ENCODE peak calls at places on chromosome 20, in seven cellular contexts. Y, V, T, O, K, S and Z are unnamed samples.

GRCh38 chr20:32191422-32191821 is 16.1 kb downstream of the PLAGL2 start:
- DNase-seq in Y (no peak), V (no peak), T (no peak), O (no peak), K (no peak), S (no peak), Z (no peak)

GRCh38 chr20:42721923-42722322 is 467.8 kb downstream of the PTPRT start:
- DNase-seq in Y (no peak), V (no peak), T (no peak), O (no peak), K (no peak), S (no peak), Z (no peak)

GRCh38 chr20:50341050-50341449 is 150.4 kb downstream of the CEBPB start:
- DNase-seq in Y (no peak), V (no peak), T (no peak), O (no peak), K (no peak), S (no peak), Z (no peak)

GRCh38 chr20:37575884-37576283 is 48.2 kb upstream of the BLCAP start:
- DNase-seq in Y (no peak), V (no peak), T (no peak), O (no peak), K (peak), S (no peak), Z (no peak)

GRCh38 chr20:46378390-46379009 is 27.9 kb downstream of the ELMO2 start:
- DNase-seq in Y (no peak), V (peak), T (no peak), O (no peak), K (no peak), S (no peak), Z (no peak)

GRCh38 chr20:62815066-62815991 is 1.5 kb upstream of the COL9A3 start:
- DNase-seq in Y (no peak), V (peak), T (peak), O (peak), K (no peak), S (peak), Z (no peak)

GRCh38 chr20:24983896-24984295 is 8.7 kb downstream of the APMAP start:
- DNase-seq in Y (no peak), V (no peak), T (peak), O (no peak), K (no peak), S (no peak), Z (no peak)

GRCh38 chr20:43925215-43925614 is 10.6 kb downstream of the TOX2 start:
- DNase-seq in Y (no peak), V (no peak), T (no peak), O (no peak), K (peak), S (no peak), Z (no peak)

GRCh38 chr20:32031007-32031958 is 20.8 kb upstream of the HCK start:
- DNase-seq in Y (peak), V (peak), T (peak), O (peak), K (no peak), S (peak), Z (peak)

GRCh38 chr20:18926972-18927371 is 113.4 kb downstream of the SCP2D1 start:
- DNase-seq in Y (no peak), V (no peak), T (no peak), O (no peak), K (no peak), S (no peak), Z (no peak)

GRCh38 chr20:62430871-62431447 is 3.6 kb upstream of the RBBP8NL start:
- DNase-seq in Y (no peak), V (no peak), T (no peak), O (no peak), K (no peak), S (no peak), Z (no peak)

GRCh38 chr20:22333885-22334545 is 250.4 kb downstream of the FOXA2 start:
- DNase-seq in Y (peak), V (peak), T (peak), O (peak), K (no peak), S (peak), Z (peak)

GRCh38 chr20:46267108-46267820 is 41.0 kb downstream of the CDH22 start:
- DNase-seq in Y (no peak), V (no peak), T (no peak), O (no peak), K (no peak), S (no peak), Z (no peak)

GRCh38 chr20:35467339-35468224 is 12.2 kb downstream of the CEP250 start:
- DNase-seq in Y (peak), V (peak), T (no peak), O (no peak), K (no peak), S (no peak), Z (no peak)

GRCh38 chr20:22807646-22808045 is 223.3 kb upstream of the FOXA2 start:
- DNase-seq in Y (peak), V (no peak), T (peak), O (peak), K (no peak), S (no peak), Z (peak)

GRCh38 chr20:44109951-44110361 is 77.0 kb downstream of the JPH2 start:
- DNase-seq in Y (no peak), V (no peak), T (no peak), O (no peak), K (no peak), S (peak), Z (no peak)

GRCh38 chr20:50068041-50068651 is 44.8 kb downstream of the UBE2V1 start:
- DNase-seq in Y (no peak), V (no peak), T (no peak), O (peak), K (no peak), S (no peak), Z (no peak)

GRCh38 chr20:56848561-56848960 is 219.5 kb downstream of the TFAP2C start:
- DNase-seq in Y (no peak), V (no peak), T (no peak), O (no peak), K (no peak), S (no peak), Z (no peak)

GRCh38 chr20:36856691-36857635 is 19.0 kb upstream of the TLDC2 start:
- DNase-seq in Y (no peak), V (no peak), T (no peak), O (no peak), K (no peak), S (no peak), Z (peak)

GRCh38 chr20:14512856-14513255 is 175.4 kb upstream of the FLRT3 start:
- DNase-seq in Y (no peak), V (no peak), T (no peak), O (no peak), K (no peak), S (no peak), Z (peak)

GRCh38 chr20:62823688-62824475 is 7.0 kb downstream of the COL9A3 start:
- DNase-seq in Y (no peak), V (no peak), T (peak), O (no peak), K (no peak), S (no peak), Z (no peak)

GRCh38 chr20:11949711-11950110 is 32.0 kb downstream of the BTBD3 start:
- DNase-seq in Y (no peak), V (no peak), T (no peak), O (no peak), K (no peak), S (no peak), Z (no peak)

GRCh38 chr20:21719592-21720214 is 14.2 kb downstream of the PAX1 start:
- DNase-seq in Y (peak), V (peak), T (peak), O (peak), K (peak), S (peak), Z (peak)

GRCh38 chr20:51335329-51335841 is 207.1 kb downstream of the NFATC2 start:
- DNase-seq in Y (no peak), V (no peak), T (no peak), O (no peak), K (no peak), S (no peak), Z (no peak)

GRCh38 chr20:35144694-35145093 is 2.4 kb downstream of the EDEM2 start:
- DNase-seq in Y (no peak), V (no peak), T (no peak), O (no peak), K (peak), S (no peak), Z (no peak)

GRCh38 chr20:35355372-35355771 is 56.4 kb downstream of the UQCC1 start:
- DNase-seq in Y (no peak), V (no peak), T (no peak), O (no peak), K (no peak), S (no peak), Z (no peak)

GRCh38 chr20:50193851-50194830 is 3.5 kb downstream of the CEBPB start:
- DNase-seq in Y (no peak), V (no peak), T (no peak), O (no peak), K (no peak), S (no peak), Z (peak)

GRCh38 chr20:8152183-8152582 is 20.1 kb downstream of the PLCB1 start:
- DNase-seq in Y (no peak), V (no peak), T (no peak), O (no peak), K (no peak), S (no peak), Z (no peak)

GRCh38 chr20:36008461-36009035 is 40.2 kb downstream of the CNBD2 start:
- DNase-seq in Y (no peak), V (no peak), T (no peak), O (no peak), K (no peak), S (no peak), Z (no peak)

GRCh38 chr20:5870462-5871021 is 79.8 kb downstream of the TRMT6 start:
- DNase-seq in Y (no peak), V (no peak), T (no peak), O (no peak), K (no peak), S (no peak), Z (no peak)

GRCh38 chr20:32583581-32584045 is 1.5 kb downstream of the NOL4L start:
- DNase-seq in Y (no peak), V (no peak), T (no peak), O (no peak), K (no peak), S (peak), Z (no peak)

GRCh38 chr20:20303320-20303719 is 64.6 kb upstream of the INSM1 start:
- DNase-seq in Y (no peak), V (no peak), T (no peak), O (no peak), K (no peak), S (no peak), Z (no peak)
- TF ChIP-seq JUND in Y (no peak), V (no peak), T (no peak), O (no peak), K (no peak), S (no peak), Z (no peak)

DNA sequence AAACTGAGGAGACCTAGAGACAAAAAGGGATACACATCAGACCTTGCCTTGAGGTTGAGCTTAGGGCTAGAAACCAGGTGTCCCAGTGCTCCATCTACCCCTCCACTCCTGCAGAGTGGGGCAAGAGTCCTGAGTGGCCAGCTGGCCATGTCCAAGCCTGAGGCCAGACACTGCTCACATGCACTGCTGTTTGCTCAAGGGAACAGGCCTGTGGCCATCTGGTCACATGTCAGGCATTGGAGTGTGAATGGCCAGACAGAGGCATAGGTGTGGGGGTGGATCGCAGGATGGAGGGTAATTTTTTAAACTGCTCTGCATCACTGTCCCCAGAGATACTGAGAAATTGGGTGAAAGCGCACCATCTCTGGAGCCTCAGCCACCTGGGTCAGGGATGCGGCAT is 30.5 kb downstream of the MAFB start:
- DNase-seq in Y (no peak), V (no peak), T (no peak), O (no peak), K (no peak), S (no peak), Z (no peak)
- TF ChIP-seq JUND in Y (no peak), V (no peak), T (no peak), O (no peak), K (no peak), S (no peak), Z (no peak)

DNA sequence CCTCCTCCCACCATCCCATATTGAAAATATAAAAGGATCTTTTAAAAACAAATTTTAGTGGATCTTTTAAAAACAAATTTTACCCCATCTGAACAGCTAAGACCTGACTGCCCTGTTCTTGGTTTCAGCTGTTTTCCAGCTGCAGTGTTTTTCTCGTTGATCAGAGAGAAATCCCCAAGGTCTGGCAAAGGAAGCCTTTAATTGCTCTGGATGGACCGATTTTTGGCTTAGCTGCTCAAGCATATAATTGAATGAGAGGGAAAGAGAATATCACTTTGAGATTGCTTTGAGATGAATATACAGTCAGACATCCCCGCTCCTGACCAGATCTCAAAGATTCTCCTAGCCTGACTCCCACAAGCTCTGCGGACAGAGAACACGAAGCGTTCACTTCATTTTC is 101.5 kb downstream of the SNX5 start:
- DNase-seq in Y (no peak), V (no peak), T (no peak), O (no peak), K (no peak), S (no peak), Z (no peak)
- TF ChIP-seq JUND in Y (no peak), V (no peak), T (no peak), O (no peak), K (no peak), S (no peak), Z (no peak)

GRCh38 chr20:47568019-47568418 is 66.3 kb downstream of the NCOA3 start:
- DNase-seq in Y (no peak), V (peak), T (no peak), O (no peak), K (no peak), S (no peak), Z (peak)
- TF ChIP-seq JUND in Y (peak), V (no peak), T (no peak), O (peak), K (no peak), S (no peak), Z (no peak)

DNA sequence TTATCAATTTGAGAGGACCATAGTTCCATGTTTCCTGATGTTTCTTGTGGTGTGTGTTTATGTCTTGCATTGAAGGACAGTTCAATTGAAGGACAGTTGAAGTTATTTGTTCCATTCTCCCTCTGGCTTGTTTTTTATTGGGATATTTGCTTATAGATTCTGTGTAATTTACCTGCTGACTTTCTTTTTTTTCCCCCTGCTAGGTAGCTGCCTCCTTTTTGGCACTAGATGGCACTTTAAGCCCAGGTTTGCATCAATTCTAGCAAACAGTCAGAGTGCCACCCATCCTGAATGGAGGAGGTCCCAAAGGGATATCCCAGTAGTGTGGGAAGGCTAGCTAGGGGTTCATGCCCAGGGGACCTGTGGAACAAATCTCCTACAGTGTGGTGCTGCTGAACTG is 78.1 kb downstream of the CFAP61 start:
- DNase-seq in Y (peak), V (peak), T (no peak), O (no peak), K (peak), S (no peak), Z (peak)
- TF ChIP-seq JUND in Y (no peak), V (no peak), T (no peak), O (no peak), K (no peak), S (no peak), Z (no peak)

GRCh38 chr20:38863024-38863851 is 57.7 kb downstream of the PPP1R16B start:
- DNase-seq in Y (no peak), V (no peak), T (no peak), O (no peak), K (peak), S (peak), Z (no peak)
- TF ChIP-seq JUND in Y (no peak), V (no peak), T (no peak), O (no peak), K (no peak), S (peak), Z (no peak)

DNA sequence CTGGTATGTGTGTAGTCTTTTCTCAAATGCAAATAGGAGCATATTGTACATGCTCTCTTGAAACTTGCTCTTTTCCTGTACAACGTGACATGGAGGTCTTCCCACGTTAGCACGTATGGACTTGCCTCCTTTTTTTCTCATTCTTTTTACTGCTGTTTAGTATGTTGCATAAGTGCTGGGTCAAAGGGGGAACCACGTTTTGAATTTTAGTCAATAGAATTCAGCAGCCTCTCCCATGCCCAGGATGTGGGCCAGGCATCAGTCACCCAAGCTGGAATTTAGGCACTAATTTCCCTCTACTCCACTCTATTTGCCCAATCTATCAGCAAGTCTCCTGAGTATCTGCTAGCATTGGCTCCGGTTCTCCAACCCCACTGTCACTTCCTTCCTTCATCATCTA is 41.5 kb upstream of the RNF24 start:
- DNase-seq in Y (no peak), V (no peak), T (no peak), O (no peak), K (no peak), S (no peak), Z (no peak)
- TF ChIP-seq JUND in Y (no peak), V (no peak), T (no peak), O (no peak), K (no peak), S (no peak), Z (no peak)

DNA sequence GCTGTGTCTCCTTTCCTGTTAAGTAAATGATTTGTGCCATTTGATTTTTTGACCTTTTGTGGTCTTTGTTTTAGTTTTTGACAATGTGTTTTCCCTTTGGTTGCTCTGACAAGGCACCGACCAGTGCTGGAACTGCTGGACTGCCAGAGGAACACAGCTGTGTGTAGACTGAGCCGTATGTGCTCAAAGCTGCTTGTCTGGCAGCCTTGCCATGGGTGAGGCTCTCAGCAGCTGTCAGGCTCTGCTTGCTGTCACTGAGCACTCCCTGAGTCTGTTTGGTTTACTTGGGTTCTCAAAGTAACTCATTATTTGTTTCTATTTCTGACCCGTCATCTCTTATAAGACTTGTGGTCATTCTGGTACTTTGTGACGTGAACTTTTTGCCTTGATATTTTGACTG is 15.1 kb upstream of the SNRPB start:
- DNase-seq in Y (no peak), V (no peak), T (no peak), O (no peak), K (no peak), S (no peak), Z (no peak)
- TF ChIP-seq JUND in Y (no peak), V (no peak), T (no peak), O (no peak), K (no peak), S (no peak), Z (no peak)

DNA sequence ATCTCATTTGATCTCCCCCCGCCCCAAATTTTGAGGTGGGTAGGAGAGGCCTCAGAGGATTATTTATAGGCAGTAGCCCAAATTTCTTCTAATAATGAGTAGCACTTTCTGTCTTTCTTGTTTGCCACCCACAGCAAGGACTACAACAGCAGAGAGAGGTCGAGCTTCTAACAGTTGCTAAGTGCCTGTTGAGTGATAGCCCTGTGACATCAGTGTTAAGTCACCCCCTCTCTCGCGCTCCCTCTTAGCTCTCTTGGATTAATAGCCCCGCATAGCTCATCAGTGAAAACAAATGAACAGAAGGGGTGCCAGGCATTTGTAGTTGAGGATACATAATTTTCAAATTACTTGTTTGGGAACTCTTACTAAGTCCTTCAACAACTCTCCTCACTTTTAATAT is 3.5 kb downstream of the ANKRD60 start:
- DNase-seq in Y (no peak), V (no peak), T (no peak), O (no peak), K (no peak), S (no peak), Z (no peak)
- TF ChIP-seq JUND in Y (no peak), V (no peak), T (no peak), O (no peak), K (no peak), S (no peak), Z (no peak)

GRCh38 chr20:63942250-63943006 is 13.8 kb downstream of the UCKL1 start:
- DNase-seq in Y (no peak), V (no peak), T (peak), O (no peak), K (no peak), S (peak), Z (peak)
- TF ChIP-seq JUND in Y (no peak), V (no peak), T (no peak), O (no peak), K (no peak), S (no peak), Z (no peak)